ENCODE peak calls at places on chromosomes 5 and 9, in six cellular contexts. One of them, this sample, is unnamed.

GRCh38 chr5:57172466-57172961 is 1.3 kb upstream of the GPBP1 start:
- DNase-seq in AML-193: peak
- DNase-seq in NCI-H2171: no peak
- DNase-seq in activated CD8-positive, alpha-beta memory T cell treated with anti-CD3 and anti-CD28 coated beads for 48 hours: no peak
- DNase-seq in frontal cortex: no peak
- DNase-seq in fibroblast of lung: peak
- DNase-seq in this sample: no peak

GRCh38 chr5:757931-758697 is 26.4 kb downstream of the ZDHHC11B start:
- DNase-seq in AML-193: no peak
- DNase-seq in NCI-H2171: no peak
- DNase-seq in activated CD8-positive, alpha-beta memory T cell treated with anti-CD3 and anti-CD28 coated beads for 48 hours: no peak
- DNase-seq in frontal cortex: peak
- DNase-seq in fibroblast of lung: no peak
- DNase-seq in this sample: no peak

GRCh38 chr5:31944683-31945445 is 229.3 kb downstream of the GOLPH3 start:
- DNase-seq in AML-193: no peak
- DNase-seq in NCI-H2171: peak
- DNase-seq in activated CD8-positive, alpha-beta memory T cell treated with anti-CD3 and anti-CD28 coated beads for 48 hours: no peak
- DNase-seq in frontal cortex: no peak
- DNase-seq in fibroblast of lung: no peak
- DNase-seq in this sample: no peak

GRCh38 chr9:114203410-114204140 is 48.2 kb downstream of the COL27A1 start:
- DNase-seq in AML-193: no peak
- DNase-seq in NCI-H2171: no peak
- DNase-seq in activated CD8-positive, alpha-beta memory T cell treated with anti-CD3 and anti-CD28 coated beads for 48 hours: no peak
- DNase-seq in frontal cortex: no peak
- DNase-seq in fibroblast of lung: peak
- DNase-seq in this sample: no peak

GRCh38 chr9:135770203-135770535 is 68.2 kb downstream of the KCNT1 start:
- DNase-seq in AML-193: no peak
- DNase-seq in NCI-H2171: no peak
- DNase-seq in activated CD8-positive, alpha-beta memory T cell treated with anti-CD3 and anti-CD28 coated beads for 48 hours: no peak
- DNase-seq in frontal cortex: no peak
- DNase-seq in fibroblast of lung: no peak
- DNase-seq in this sample: no peak

GRCh38 chr9:136488247-136489214 is 5.7 kb upstream of the SEC16A start:
- DNase-seq in AML-193: peak
- DNase-seq in NCI-H2171: peak
- DNase-seq in activated CD8-positive, alpha-beta memory T cell treated with anti-CD3 and anti-CD28 coated beads for 48 hours: no peak
- DNase-seq in frontal cortex: no peak
- DNase-seq in fibroblast of lung: no peak
- DNase-seq in this sample: no peak

GRCh38 chr9:88387035-88387732 is 1.1 kb upstream of the SPIN1 start:
- DNase-seq in AML-193: no peak
- DNase-seq in NCI-H2171: no peak
- DNase-seq in activated CD8-positive, alpha-beta memory T cell treated with anti-CD3 and anti-CD28 coated beads for 48 hours: no peak
- DNase-seq in frontal cortex: no peak
- DNase-seq in fibroblast of lung: peak
- DNase-seq in this sample: no peak

GRCh38 chr5:34826347-34826746 is 12.6 kb upstream of the TTC23L start:
- DNase-seq in AML-193: no peak
- DNase-seq in NCI-H2171: no peak
- DNase-seq in activated CD8-positive, alpha-beta memory T cell treated with anti-CD3 and anti-CD28 coated beads for 48 hours: no peak
- DNase-seq in frontal cortex: no peak
- DNase-seq in fibroblast of lung: peak
- DNase-seq in this sample: no peak

GRCh38 chr5:92665506-92665905 is 915.5 kb downstream of the NR2F1-AS1 start:
- DNase-seq in AML-193: no peak
- DNase-seq in NCI-H2171: no peak
- DNase-seq in activated CD8-positive, alpha-beta memory T cell treated with anti-CD3 and anti-CD28 coated beads for 48 hours: no peak
- DNase-seq in frontal cortex: no peak
- DNase-seq in fibroblast of lung: peak
- DNase-seq in this sample: no peak

GRCh38 chr9:133417541-133418461 is at the start of gene REXO4:
- DNase-seq in AML-193: peak
- DNase-seq in NCI-H2171: peak
- DNase-seq in activated CD8-positive, alpha-beta memory T cell treated with anti-CD3 and anti-CD28 coated beads for 48 hours: peak
- DNase-seq in frontal cortex: peak
- DNase-seq in fibroblast of lung: peak
- DNase-seq in this sample: peak

GRCh38 chr5:155729684-155730059 is 597.3 kb upstream of the SGCD start:
- DNase-seq in AML-193: no peak
- DNase-seq in NCI-H2171: peak
- DNase-seq in activated CD8-positive, alpha-beta memory T cell treated with anti-CD3 and anti-CD28 coated beads for 48 hours: no peak
- DNase-seq in frontal cortex: peak
- DNase-seq in fibroblast of lung: peak
- DNase-seq in this sample: peak

GRCh38 chr9:131781069-131781468 is 41.2 kb upstream of the RAPGEF1 start:
- DNase-seq in AML-193: no peak
- DNase-seq in NCI-H2171: no peak
- DNase-seq in activated CD8-positive, alpha-beta memory T cell treated with anti-CD3 and anti-CD28 coated beads for 48 hours: no peak
- DNase-seq in frontal cortex: no peak
- DNase-seq in fibroblast of lung: peak
- DNase-seq in this sample: no peak

GRCh38 chr5:83026507-83026906 is 50.7 kb downstream of the TMEM167A start:
- DNase-seq in AML-193: no peak
- DNase-seq in NCI-H2171: no peak
- DNase-seq in activated CD8-positive, alpha-beta memory T cell treated with anti-CD3 and anti-CD28 coated beads for 48 hours: no peak
- DNase-seq in frontal cortex: no peak
- DNase-seq in fibroblast of lung: no peak
- DNase-seq in this sample: no peak

GRCh38 chr5:80874162-80874561 is 86.0 kb upstream of the RASGRF2 start:
- DNase-seq in AML-193: no peak
- DNase-seq in NCI-H2171: no peak
- DNase-seq in activated CD8-positive, alpha-beta memory T cell treated with anti-CD3 and anti-CD28 coated beads for 48 hours: no peak
- DNase-seq in frontal cortex: no peak
- DNase-seq in fibroblast of lung: no peak
- DNase-seq in this sample: no peak

GRCh38 chr9:28925184-28925583 is 1351.9 kb upstream of the C9orf72 start:
- DNase-seq in AML-193: no peak
- DNase-seq in NCI-H2171: no peak
- DNase-seq in activated CD8-positive, alpha-beta memory T cell treated with anti-CD3 and anti-CD28 coated beads for 48 hours: no peak
- DNase-seq in frontal cortex: no peak
- DNase-seq in fibroblast of lung: no peak
- DNase-seq in this sample: no peak

GRCh38 chr9:30382271-30382670 is 2002.2 kb upstream of the ACO1 start:
- DNase-seq in AML-193: no peak
- DNase-seq in NCI-H2171: no peak
- DNase-seq in activated CD8-positive, alpha-beta memory T cell treated with anti-CD3 and anti-CD28 coated beads for 48 hours: no peak
- DNase-seq in frontal cortex: no peak
- DNase-seq in fibroblast of lung: no peak
- DNase-seq in this sample: no peak

GRCh38 chr5:14115323-14115895 is 27.7 kb upstream of the TRIO start:
- DNase-seq in AML-193: no peak
- DNase-seq in NCI-H2171: no peak
- DNase-seq in activated CD8-positive, alpha-beta memory T cell treated with anti-CD3 and anti-CD28 coated beads for 48 hours: no peak
- DNase-seq in frontal cortex: no peak
- DNase-seq in fibroblast of lung: no peak
- DNase-seq in this sample: no peak

GRCh38 chr5:72378636-72379289 is 58.6 kb downstream of the PTCD2 start:
- DNase-seq in AML-193: no peak
- DNase-seq in NCI-H2171: peak
- DNase-seq in activated CD8-positive, alpha-beta memory T cell treated with anti-CD3 and anti-CD28 coated beads for 48 hours: no peak
- DNase-seq in frontal cortex: no peak
- DNase-seq in fibroblast of lung: peak
- DNase-seq in this sample: no peak

GRCh38 chr9:38027714-38028113 is 41.3 kb downstream of the SHB start:
- DNase-seq in AML-193: no peak
- DNase-seq in NCI-H2171: no peak
- DNase-seq in activated CD8-positive, alpha-beta memory T cell treated with anti-CD3 and anti-CD28 coated beads for 48 hours: no peak
- DNase-seq in frontal cortex: no peak
- DNase-seq in fibroblast of lung: no peak
- DNase-seq in this sample: no peak

GRCh38 chr5:174204914-174205313 is 159.4 kb downstream of the NSG2 start:
- DNase-seq in AML-193: no peak
- DNase-seq in NCI-H2171: no peak
- DNase-seq in activated CD8-positive, alpha-beta memory T cell treated with anti-CD3 and anti-CD28 coated beads for 48 hours: no peak
- DNase-seq in frontal cortex: no peak
- DNase-seq in fibroblast of lung: peak
- DNase-seq in this sample: no peak

GRCh38 chr5:72647806-72648205 is 140.6 kb upstream of the ZNF366 start:
- DNase-seq in AML-193: no peak
- DNase-seq in NCI-H2171: no peak
- DNase-seq in activated CD8-positive, alpha-beta memory T cell treated with anti-CD3 and anti-CD28 coated beads for 48 hours: no peak
- DNase-seq in frontal cortex: no peak
- DNase-seq in fibroblast of lung: peak
- DNase-seq in this sample: no peak

GRCh38 chr9:19154135-19154612 is 26.9 kb upstream of the PLIN2 start:
- DNase-seq in AML-193: peak
- DNase-seq in NCI-H2171: no peak
- DNase-seq in activated CD8-positive, alpha-beta memory T cell treated with anti-CD3 and anti-CD28 coated beads for 48 hours: no peak
- DNase-seq in frontal cortex: no peak
- DNase-seq in fibroblast of lung: peak
- DNase-seq in this sample: no peak